ENCODE peak calls at places on chromosomes 11 and 22, in ten cellular contexts. One of them, this sample, is unnamed.

GRCh38 chr22:21015051-21016006 is at the start of gene P2RX6:
- DNase-seq in amniotic epithelial cell: no peak
- DNase-seq in EH: no peak
- DNase-seq in skeletal muscle cell: no peak
- DNase-seq in omental fat pad: no peak
- DNase-seq in anterior cingulate cortex: no peak
- DNase-seq in OCI-LY7: no peak
- DNase-seq in SHP77 treated with DMSO at 0.1 percent for 48 hours: no peak
- DNase-seq in naive thymus-derived CD8-positive, alpha-beta T cell: no peak
- DNase-seq in activated naive CD4-positive, alpha-beta T cell: no peak
- DNase-seq in this sample: no peak

GRCh38 chr11:84430661-84431060 is 1144.5 kb upstream of the CCDC90B start:
- DNase-seq in OCI-LY7: no peak
- DNase-seq in activated naive CD4-positive, alpha-beta T cell: no peak
- DNase-seq in anterior cingulate cortex: no peak
- DNase-seq in SHP77 treated with DMSO at 0.1 percent for 48 hours: peak
- DNase-seq in naive thymus-derived CD8-positive, alpha-beta T cell: no peak
- DNase-seq in omental fat pad: no peak
- DNase-seq in EH: no peak
- DNase-seq in skeletal muscle cell: no peak
- DNase-seq in amniotic epithelial cell: no peak
- DNase-seq in this sample: no peak

GRCh38 chr22:26970809-26971394 is 313.5 kb downstream of the MIAT start:
- DNase-seq in amniotic epithelial cell: no peak
- DNase-seq in anterior cingulate cortex: no peak
- DNase-seq in activated naive CD4-positive, alpha-beta T cell: no peak
- DNase-seq in skeletal muscle cell: no peak
- DNase-seq in OCI-LY7: peak
- DNase-seq in EH: no peak
- DNase-seq in naive thymus-derived CD8-positive, alpha-beta T cell: no peak
- DNase-seq in omental fat pad: no peak
- DNase-seq in SHP77 treated with DMSO at 0.1 percent for 48 hours: no peak
- DNase-seq in this sample: no peak

GRCh38 chr11:134625151-134625550 is 213.1 kb upstream of the B3GAT1 start:
- DNase-seq in naive thymus-derived CD8-positive, alpha-beta T cell: no peak
- DNase-seq in OCI-LY7: no peak
- DNase-seq in skeletal muscle cell: no peak
- DNase-seq in omental fat pad: no peak
- DNase-seq in SHP77 treated with DMSO at 0.1 percent for 48 hours: no peak
- DNase-seq in activated naive CD4-positive, alpha-beta T cell: no peak
- DNase-seq in anterior cingulate cortex: no peak
- DNase-seq in EH: no peak
- DNase-seq in amniotic epithelial cell: no peak
- DNase-seq in this sample: no peak

GRCh38 chr11:64723907-64724862 is 1.2 kb upstream of the NRXN2 start:
- DNase-seq in activated naive CD4-positive, alpha-beta T cell: no peak
- DNase-seq in SHP77 treated with DMSO at 0.1 percent for 48 hours: no peak
- DNase-seq in naive thymus-derived CD8-positive, alpha-beta T cell: no peak
- DNase-seq in EH: no peak
- DNase-seq in anterior cingulate cortex: no peak
- DNase-seq in skeletal muscle cell: no peak
- DNase-seq in omental fat pad: no peak
- DNase-seq in OCI-LY7: no peak
- DNase-seq in amniotic epithelial cell: no peak
- DNase-seq in this sample: no peak

GRCh38 chr11:14519692-14520085 is 497 bp downstream of the PSMA1 start:
- DNase-seq in amniotic epithelial cell: no peak
- DNase-seq in OCI-LY7: peak
- DNase-seq in EH: no peak
- DNase-seq in activated naive CD4-positive, alpha-beta T cell: no peak
- DNase-seq in omental fat pad: no peak
- DNase-seq in anterior cingulate cortex: no peak
- DNase-seq in naive thymus-derived CD8-positive, alpha-beta T cell: no peak
- DNase-seq in skeletal muscle cell: no peak
- DNase-seq in SHP77 treated with DMSO at 0.1 percent for 48 hours: no peak
- DNase-seq in this sample: no peak

GRCh38 chr22:40560551-40560950 is 76.0 kb downstream of the MRTFA start:
- DNase-seq in amniotic epithelial cell: peak
- DNase-seq in skeletal muscle cell: peak
- DNase-seq in anterior cingulate cortex: no peak
- DNase-seq in SHP77 treated with DMSO at 0.1 percent for 48 hours: no peak
- DNase-seq in omental fat pad: no peak
- DNase-seq in OCI-LY7: no peak
- DNase-seq in activated naive CD4-positive, alpha-beta T cell: no peak
- DNase-seq in EH: peak
- DNase-seq in naive thymus-derived CD8-positive, alpha-beta T cell: no peak
- DNase-seq in this sample: no peak

GRCh38 chr11:11836676-11837231 is 5.0 kb upstream of the USP47 start:
- DNase-seq in OCI-LY7: no peak
- DNase-seq in SHP77 treated with DMSO at 0.1 percent for 48 hours: no peak
- DNase-seq in skeletal muscle cell: no peak
- DNase-seq in activated naive CD4-positive, alpha-beta T cell: no peak
- DNase-seq in amniotic epithelial cell: no peak
- DNase-seq in anterior cingulate cortex: no peak
- DNase-seq in EH: peak
- DNase-seq in naive thymus-derived CD8-positive, alpha-beta T cell: no peak
- DNase-seq in omental fat pad: no peak
- DNase-seq in this sample: no peak

This sample was measured in globus pallidus.